ENCODE peak calls at places on chromosomes 4 and X, in four cellular contexts. F is GM03348; B is brain microvascular endothelial cell; Q is CD8-positive, alpha-beta memory T cell. Y is an unnamed sample.
A peak's percentile ranks its signal among the peaks of the same experiment; 100 is the strongest.

GRCh38 chrX:123422875-123423274 is 238.8 kb downstream of the GRIA3 start:
- DNase-seq in F (peak; percentile 17), B (peak; percentile 19), Q (no peak), Y (no peak)

GRCh38 chr4:115851918-115852766 is 738.7 kb upstream of the NDST4 start:
- DNase-seq in Q (no peak), B (peak; percentile 24), F (peak; percentile 5), Y (no peak)

GRCh38 chrX:80223922-80224579 is 196.2 kb upstream of the TENT5D start:
- DNase-seq in Q (no peak), B (no peak), F (no peak), Y (no peak)

GRCh38 chr4:14168919-14169318 is 541.4 kb upstream of the BOD1L1 start:
- DNase-seq in Q (no peak), B (peak; percentile 87), F (peak; percentile 26), Y (no peak)

GRCh38 chr4:180664766-180665368 is 1578.3 kb upstream of the TENM3 start:
- DNase-seq in Q (no peak), B (peak; percentile 87), F (peak; percentile 75), Y (peak; percentile 14)

GRCh38 chr4:46450556-46450955 is 60.6 kb upstream of the GABRA2 start:
- DNase-seq in B (no peak), Q (no peak), F (no peak), Y (no peak)

GRCh38 chr4:2060578-2061207 is 1.6 kb downstream of the NAT8L start:
- DNase-seq in F (no peak), B (no peak), Q (no peak), Y (no peak)

GRCh38 chr4:142121951-142122350 is 485.6 kb downstream of the IL15 start:
- DNase-seq in B (no peak), Q (no peak), F (no peak), Y (no peak)

GRCh38 chr4:11878241-11878640 is 449.5 kb upstream of the HS3ST1 start:
- DNase-seq in F (no peak), B (no peak), Q (no peak), Y (no peak)

GRCh38 chrX:9184231-9184630 is 150.3 kb upstream of the FAM9B start:
- DNase-seq in B (no peak), Q (no peak), F (no peak), Y (no peak)

GRCh38 chr4:6763330-6763851 is 19.1 kb upstream of the KIAA0232 start:
- DNase-seq in F (no peak), B (no peak), Q (no peak), Y (no peak)

GRCh38 chrX:132023896-132024386 is 839 bp downstream of the STK26 start:
- DNase-seq in Q (peak; percentile 15), B (no peak), F (peak; percentile 0), Y (peak; percentile 16)

GRCh38 chr4:127631420-127631819 is 1.3 kb upstream of the INTU start:
- DNase-seq in F (no peak), B (peak; percentile 9), Q (no peak), Y (no peak)

GRCh38 chr4:134365852-134366251 is 164.3 kb upstream of the PABPC4L start:
- DNase-seq in F (peak; percentile 9), Q (no peak), B (no peak), Y (no peak)

GRCh38 chrX:47191331-47191730 is 2.3 kb upstream of the UBA1 start:
- DNase-seq in F (peak; percentile 21), Q (peak; percentile 41), B (no peak), Y (peak; percentile 33)

GRCh38 chr4:98996056-98996941 is 778 bp downstream of the METAP1 start:
- DNase-seq in Q (no peak), F (peak; percentile 36), B (peak; percentile 23), Y (peak; percentile 14)

GRCh38 chr4:158302076-158302866 is 92.0 kb downstream of the TMEM144 start:
- DNase-seq in F (peak; percentile 69), Q (no peak), B (peak; percentile 22), Y (no peak)

GRCh38 chr4:43374352-43374751 is 481.8 kb downstream of the GRXCR1 start:
- DNase-seq in F (no peak), Q (no peak), B (peak; percentile 0), Y (no peak)

GRCh38 chrX:13380230-13380629 is 60.4 kb upstream of the ATXN3L start:
- DNase-seq in B (no peak), F (peak; percentile 24), Q (no peak), Y (no peak)

GRCh38 chr4:3816256-3816825 is 50.2 kb downstream of the ADRA2C start:
- DNase-seq in F (no peak), B (no peak), Q (no peak), Y (no peak)

GRCh38 chr4:123378794-123379193 is 17.8 kb upstream of the SPRY1 start:
- DNase-seq in F (no peak), Q (no peak), B (no peak), Y (no peak)

GRCh38 chr4:156952078-156952759 is 19.4 kb downstream of the PDGFC start:
- DNase-seq in F (no peak), B (no peak), Q (no peak), Y (no peak)

GRCh38 chr4:56907489-56908205 is at the start of gene REST:
- DNase-seq in F (peak; percentile 95), B (peak; percentile 42), Q (peak; percentile 80), Y (peak; percentile 73)

GRCh38 chr4:47839259-47839658 is 1.4 kb upstream of the CORIN start:
- DNase-seq in B (peak; percentile 51), Q (no peak), F (peak; percentile 13), Y (peak; percentile 11)

GRCh38 chrX:10326578-10326977 is 169.8 kb downstream of the CLCN4 start:
- DNase-seq in Q (no peak), F (peak; percentile 9), B (peak; percentile 50), Y (no peak)

GRCh38 chr4:153676984-153677383 is 7.1 kb upstream of the TLR2 start:
- DNase-seq in F (peak; percentile 39), B (peak; percentile 88), Q (no peak), Y (no peak)

GRCh38 chrX:106928227-106928626 is 8.0 kb downstream of the CLDN2 start:
- DNase-seq in F (no peak), B (no peak), Q (no peak), Y (no peak)

GRCh38 chr4:155615054-155615887 is 51.4 kb upstream of the GUCY1A1 start:
- DNase-seq in B (no peak), Q (no peak), F (no peak), Y (no peak)

GRCh38 chr4:182745268-182745667 is 171.9 kb downstream of the DCTD start:
- DNase-seq in B (peak; percentile 7), Q (no peak), F (no peak), Y (no peak)

GRCh38 chr4:41639291-41639690 is 101.3 kb downstream of the LIMCH1 start:
- DNase-seq in Q (no peak), B (no peak), F (no peak), Y (no peak)

Y was measured in effector CD4-positive, alpha-beta T cell.